ENCODE peak calls at places on chromosomes 4 and X, in four cellular contexts. C, D, L and R are unnamed samples.

GRCh38 chrX:145910017-145910416 is 92.4 kb downstream of the SLITRK2 start:
- DNase-seq in D (no peak), C (no peak), L (no peak), R (no peak)

GRCh38 chr4:176340871-176341685 is 21.3 kb downstream of the SPCS3 start:
- DNase-seq in C (peak; percentile 12), D (peak; percentile 31), L (no peak), R (no peak)

GRCh38 chr4:122930877-122931276 is 8.5 kb upstream of the NUDT6 start:
- DNase-seq in L (no peak), C (no peak), D (peak; percentile 3), R (no peak)

GRCh38 chrX:75746891-75747639 is 38.0 kb downstream of the MAGEE2 start:
- DNase-seq in D (peak; percentile 42), C (peak; percentile 23), L (no peak), R (no peak)

GRCh38 chr4:181202249-181202648 is 1041.0 kb upstream of the TENM3 start:
- DNase-seq in D (peak; percentile 40), L (no peak), C (no peak), R (no peak)

GRCh38 chr4:144574004-144574403 is 72.0 kb upstream of the HHIP start:
- DNase-seq in C (peak; percentile 39), D (no peak), L (no peak), R (no peak)

GRCh38 chr4:110508827-110509446 is 33.0 kb downstream of the ENPEP start:
- DNase-seq in C (no peak), L (no peak), D (peak; percentile 37), R (no peak)

GRCh38 chrX:133923113-133923512 is 62.3 kb downstream of the GPC3 start:
- DNase-seq in D (peak; percentile 28), C (no peak), L (no peak), R (no peak)

GRCh38 chr4:78650106-78651021 is 98.8 kb downstream of the ANXA3 start:
- DNase-seq in D (peak; percentile 78), L (peak; percentile 89), C (no peak), R (no peak)

GRCh38 chr4:111066001-111066400 is 443.1 kb upstream of the PITX2 start:
- DNase-seq in D (no peak), L (peak; percentile 3), C (no peak), R (no peak)

GRCh38 chrX:650274-650673 is 19.7 kb downstream of the SHOX start:
- DNase-seq in C (no peak), L (no peak), D (peak; percentile 18), R (no peak)

GRCh38 chr4:101415962-101416361 is 68.6 kb upstream of the PPP3CA start:
- DNase-seq in L (no peak), C (no peak), D (no peak), R (no peak)

GRCh38 chr4:24091632-24092240 is 201.9 kb upstream of the PPARGC1A start:
- DNase-seq in L (peak; percentile 44), D (no peak), C (no peak), R (no peak)

GRCh38 chr4:48341776-48342558 is 638 bp downstream of the SLAIN2 start:
- DNase-seq in C (no peak), D (peak; percentile 39), L (no peak), R (no peak)

GRCh38 chr4:21763865-21764264 is 184.7 kb downstream of the KCNIP4 start:
- DNase-seq in D (no peak), L (no peak), C (no peak), R (no peak)

GRCh38 chr4:162323919-162324318 is 160.1 kb upstream of the FSTL5 start:
- DNase-seq in D (no peak), L (peak; percentile 0), C (no peak), R (no peak)

GRCh38 chrX:35561985-35562384 is 236.2 kb upstream of the MAGEB16 start:
- DNase-seq in D (no peak), L (no peak), C (no peak), R (no peak)

GRCh38 chr4:185742766-185743165 is 69.2 kb downstream of the SORBS2 start:
- DNase-seq in L (peak; percentile 51), D (peak; percentile 92), C (no peak), R (no peak)

GRCh38 chr4:148514041-148514440 is 71.8 kb upstream of the NR3C2 start:
- DNase-seq in C (no peak), D (no peak), L (peak; percentile 25), R (no peak)

GRCh38 chr4:55348436-55348835 is 2.4 kb downstream of the SRD5A3 start:
- DNase-seq in L (no peak), D (no peak), C (no peak), R (no peak)

GRCh38 chr4:122152699-122153328 is 683 bp downstream of the BLTP1 start:
- DNase-seq in D (peak; percentile 33), C (no peak), L (peak; percentile 25), R (no peak)